ENCODE peak calls at places on chromosomes 4 and X, in five cellular contexts. Z is GM12864, N is ELR, E is GM13977, X is T-helper 1 cell. P is an unnamed sample.

GRCh38 chr4:152100378-152101201 is 339.8 kb upstream of the GATB start:
- DNase-seq in X (peak; percentile 64), E (no peak), N (peak; percentile 49), Z (peak; percentile 37), P (no peak)

GRCh38 chr4:115154826-115155225 is 41.4 kb upstream of the NDST4 start:
- DNase-seq in Z (no peak), N (no peak), X (no peak), E (no peak), P (no peak)

GRCh38 chr4:106264331-106264728 is 51.7 kb downstream of the TBCK start:
- DNase-seq in N (no peak), Z (no peak), E (no peak), X (no peak), P (no peak)

GRCh38 chrX:18855919-18856644 is 127.8 kb downstream of the PHKA2 start:
- DNase-seq in Z (peak; percentile 66), X (no peak), E (peak; percentile 76), N (peak; percentile 14), P (peak; percentile 45)

GRCh38 chr4:121119715-121120114 is 44.4 kb downstream of the TNIP3 start:
- DNase-seq in Z (no peak), E (no peak), X (no peak), N (no peak), P (no peak)

GRCh38 chrX:152876931-152877840 is 20.7 kb upstream of the ZNF185 start:
- DNase-seq in E (no peak), Z (no peak), N (no peak), X (no peak), P (no peak)

GRCh38 chrX:105701310-105702052 is 120.9 kb upstream of the NRK start:
- DNase-seq in X (no peak), E (no peak), Z (no peak), N (peak; percentile 0), P (no peak)

GRCh38 chrX:153688900-153689590 is 1.3 kb downstream of the SLC6A8 start:
- DNase-seq in X (no peak), Z (no peak), N (peak; percentile 47), E (no peak), P (no peak)

GRCh38 chr4:159103406-159104131 is 690 bp downstream of the RAPGEF2 start:
- DNase-seq in N (peak; percentile 56), Z (no peak), E (peak; percentile 61), X (peak; percentile 56), P (no peak)

GRCh38 chr4:82913305-82913704 is 12.8 kb downstream of the THAP9 start:
- DNase-seq in N (peak; percentile 27), X (no peak), E (no peak), Z (no peak), P (no peak)

GRCh38 chrX:112967341-112967740 is 126.7 kb upstream of the AMOT start:
- DNase-seq in E (no peak), Z (no peak), N (no peak), X (no peak), P (peak; percentile 10)

GRCh38 chrX:74421181-74422028 is at the start of gene SLC16A2:
- DNase-seq in Z (no peak), N (peak; percentile 78), X (peak; percentile 4), E (peak; percentile 57), P (peak; percentile 21)

GRCh38 chr4:52982246-52982950 is 120.3 kb downstream of the RASL11B start:
- DNase-seq in E (peak; percentile 32), N (peak; percentile 46), X (no peak), Z (no peak), P (no peak)

GRCh38 chrX:49291615-49292337 is 11.7 kb upstream of the GAGE10 start:
- DNase-seq in E (peak; percentile 43), N (peak; percentile 62), X (peak; percentile 40), Z (no peak), P (peak; percentile 5)

GRCh38 chr4:72255269-72255668 is 223.5 kb downstream of the NPFFR2 start:
- DNase-seq in N (no peak), E (no peak), Z (no peak), X (no peak), P (no peak)

GRCh38 chrX:102018208-102018607 is 86.4 kb upstream of the ZMAT1 start:
- DNase-seq in X (no peak), Z (no peak), N (no peak), E (no peak), P (no peak)

GRCh38 chrX:100319716-100320115 is 90.4 kb downstream of the PCDH19 start:
- DNase-seq in Z (no peak), X (no peak), N (no peak), E (no peak), P (no peak)

GRCh38 chr4:33649015-33649414 is 2595.3 kb downstream of the ARAP2 start:
- DNase-seq in E (no peak), N (peak; percentile 53), X (no peak), Z (no peak), P (no peak)

GRCh38 chr4:87975466-87975865 is at the start of gene SPP1:
- DNase-seq in Z (no peak), E (peak; percentile 11), X (no peak), N (peak; percentile 56), P (peak; percentile 91)

GRCh38 chr4:38281416-38282071 is 321.3 kb downstream of the PTTG2 start:
- DNase-seq in N (peak; percentile 4), Z (no peak), E (no peak), X (no peak), P (no peak)

GRCh38 chr4:37648084-37648817 is 37.9 kb downstream of the RELL1 start:
- DNase-seq in Z (no peak), E (no peak), N (peak; percentile 97), X (no peak), P (peak; percentile 90)

GRCh38 chrX:44651347-44651746 is 108.7 kb upstream of the FUNDC1 start:
- DNase-seq in X (no peak), E (no peak), Z (no peak), N (no peak), P (no peak)

GRCh38 chr4:146095091-146095690 is 80.3 kb upstream of the LSM6 start:
- DNase-seq in E (no peak), Z (no peak), N (peak; percentile 70), X (no peak), P (peak; percentile 19)

GRCh38 chr4:185634066-185634652 is 98.9 kb upstream of the PDLIM3 start:
- DNase-seq in E (no peak), Z (no peak), X (no peak), N (peak; percentile 3), P (no peak)

GRCh38 chrX:43423876-43424275 is 232.2 kb upstream of the MAOA start:
- DNase-seq in E (no peak), N (no peak), X (no peak), Z (no peak), P (peak; percentile 7)

GRCh38 chrX:130174051-130174704 is 2.4 kb downstream of the RAB33A start:
- DNase-seq in E (no peak), Z (no peak), N (peak; percentile 73), X (no peak), P (no peak)

GRCh38 chr4:151409470-151410313 is 716 bp downstream of the FHIP1A start:
- DNase-seq in N (no peak), Z (no peak), X (peak; percentile 9), E (no peak), P (no peak)

GRCh38 chr4:77625485-77625884 is 19.9 kb downstream of the CXCL13 start:
- DNase-seq in Z (no peak), X (no peak), N (no peak), E (no peak), P (no peak)

GRCh38 chrX:130878350-130879341 is 24.4 kb downstream of the ENOX2 start:
- DNase-seq in N (peak; percentile 83), X (no peak), E (no peak), Z (no peak), P (peak; percentile 73)

GRCh38 chr4:151667025-151667424 is 93.8 kb downstream of the GATB start:
- DNase-seq in E (no peak), Z (no peak), X (no peak), N (no peak), P (no peak)

GRCh38 chrX:148580016-148580415 is 79.6 kb downstream of the AFF2 start:
- DNase-seq in E (no peak), N (no peak), Z (no peak), X (no peak), P (no peak)

GRCh38 chr4:8204576-8205227 is 5.6 kb downstream of the SH3TC1 start:
- DNase-seq in E (no peak), N (no peak), Z (no peak), X (no peak), P (no peak)

GRCh38 chr4:38621004-38621684 is 42.9 kb upstream of the KLF3 start:
- DNase-seq in Z (no peak), X (no peak), E (no peak), N (peak; percentile 10), P (no peak)

P was measured in kidney epithelial cell.